ENCODE peak calls at places on chromosomes 4 and X, in four cellular contexts. One of them, this sample, is unnamed.
A peak's percentile ranks its signal among the peaks of the same experiment; 100 is the strongest.

GRCh38 chrX:151982217-151982616 is 7.7 kb upstream of the GABRE start:
- DNase-seq in endodermal cell: no peak
- DNase-seq in ovary: no peak
- DNase-seq in left lung: no peak
- DNase-seq in this sample: no peak

GRCh38 chr4:76615999-76616398 is 181.0 kb downstream of the SHROOM3 start:
- DNase-seq in endodermal cell: no peak
- DNase-seq in ovary: no peak
- DNase-seq in left lung: no peak
- DNase-seq in this sample: no peak

GRCh38 chr4:124631760-124632159 is 80.8 kb downstream of the ANKRD50 start:
- DNase-seq in endodermal cell: no peak
- DNase-seq in ovary: no peak
- DNase-seq in left lung: peak; percentile 43
- DNase-seq in this sample: no peak

GRCh38 chrX:22323541-22323940 is 50.8 kb downstream of the CBLL2 start:
- DNase-seq in endodermal cell: no peak
- DNase-seq in ovary: no peak
- DNase-seq in left lung: no peak
- DNase-seq in this sample: no peak

GRCh38 chr4:39732728-39733127 is 34.8 kb downstream of the UBE2K start:
- DNase-seq in endodermal cell: no peak
- DNase-seq in ovary: no peak
- DNase-seq in left lung: no peak
- DNase-seq in this sample: no peak

GRCh38 chrX:112662559-112663427 is 16.9 kb downstream of the LHFPL1 start:
- DNase-seq in endodermal cell: no peak
- DNase-seq in ovary: no peak
- DNase-seq in left lung: no peak
- DNase-seq in this sample: no peak

GRCh38 chr4:184039963-184040383 is 134.9 kb downstream of the STOX2 start:
- DNase-seq in endodermal cell: no peak
- DNase-seq in ovary: peak; percentile 45
- DNase-seq in left lung: no peak
- DNase-seq in this sample: no peak

GRCh38 chr4:88706574-88706973 is 8.9 kb upstream of the NAP1L5 start:
- DNase-seq in endodermal cell: peak; percentile 62
- DNase-seq in ovary: peak; percentile 36
- DNase-seq in left lung: no peak
- DNase-seq in this sample: no peak

GRCh38 chrX:15143050-15143824 is 126.6 kb downstream of the ASB9 start:
- DNase-seq in endodermal cell: peak; percentile 81
- DNase-seq in ovary: peak; percentile 35
- DNase-seq in left lung: peak; percentile 33
- DNase-seq in this sample: no peak

GRCh38 chr4:86664959-86665358 is 70.8 kb downstream of the PTPN13 start:
- DNase-seq in endodermal cell: no peak
- DNase-seq in ovary: no peak
- DNase-seq in left lung: no peak
- DNase-seq in this sample: no peak

GRCh38 chrX:2351999-2352995 is 148.5 kb downstream of the DHRSX start:
- DNase-seq in endodermal cell: peak; percentile 55
- DNase-seq in ovary: no peak
- DNase-seq in left lung: no peak
- DNase-seq in this sample: no peak

GRCh38 chr4:156293657-156294297 is 340.1 kb upstream of the CTSO start:
- DNase-seq in endodermal cell: no peak
- DNase-seq in ovary: no peak
- DNase-seq in left lung: no peak
- DNase-seq in this sample: no peak

GRCh38 chrX:75603833-75604232 is 81.0 kb upstream of the ZDHHC15 start:
- DNase-seq in endodermal cell: no peak
- DNase-seq in ovary: no peak
- DNase-seq in left lung: no peak
- DNase-seq in this sample: no peak

GRCh38 chrX:63664741-63665140 is 120.3 kb downstream of the ARHGEF9 start:
- DNase-seq in endodermal cell: no peak
- DNase-seq in ovary: no peak
- DNase-seq in left lung: no peak
- DNase-seq in this sample: no peak

GRCh38 chrX:121322159-121322558 is 274.7 kb downstream of the GLUD2 start:
- DNase-seq in endodermal cell: no peak
- DNase-seq in ovary: no peak
- DNase-seq in left lung: no peak
- DNase-seq in this sample: no peak
- TF ChIP-seq CTCF in endodermal cell: peak; percentile 52
- TF ChIP-seq CTCF in ovary: no peak
- TF ChIP-seq CTCF in left lung: no peak
- TF ChIP-seq CTCF in this sample: no peak

DNA sequence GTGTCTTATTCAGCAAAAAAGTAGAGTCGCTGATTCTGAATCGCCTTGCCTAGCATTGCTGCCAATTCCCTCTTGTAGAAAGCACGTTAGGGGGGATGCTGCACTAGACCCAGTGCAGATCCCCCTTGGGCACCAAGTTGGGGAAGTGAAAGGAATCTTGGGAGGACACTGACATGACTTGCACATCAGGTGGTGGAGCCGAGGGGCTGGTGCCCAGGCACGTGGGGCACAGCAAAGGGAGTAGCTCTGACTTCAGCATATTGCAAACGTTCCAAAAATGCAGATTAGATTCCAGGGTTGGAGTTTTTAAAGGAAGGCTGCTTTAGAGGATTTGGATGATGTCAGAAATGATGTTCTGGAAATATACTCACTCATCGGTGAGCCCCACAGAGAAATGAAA is 47.4 kb upstream of the GPM6B start:
- DNase-seq in endodermal cell: no peak
- DNase-seq in ovary: no peak
- DNase-seq in left lung: no peak
- DNase-seq in this sample: no peak
- H3K27ac ChIP-seq in endodermal cell: peak overlapping the region; percentile 83
- H3K27ac ChIP-seq in ovary: no peak overlapping the region
- H3K27ac ChIP-seq in left lung: no peak overlapping the region
- H3K27ac ChIP-seq in this sample: no peak overlapping the region

GRCh38 chrX:9530848-9531274 is 66.0 kb downstream of the TBL1X start:
- DNase-seq in endodermal cell: peak; percentile 90
- DNase-seq in ovary: peak; percentile 68
- DNase-seq in left lung: peak; percentile 57
- DNase-seq in this sample: no peak
- H3K4me3 ChIP-seq in endodermal cell: no peak overlapping the region
- H3K4me3 ChIP-seq in ovary: no peak overlapping the region
- H3K4me3 ChIP-seq in left lung: no peak overlapping the region
- H3K4me3 ChIP-seq in this sample: peak overlapping the region; percentile 6

GRCh38 chrX:13203281-13203680 is 116.6 kb downstream of the ATXN3L start:
- DNase-seq in endodermal cell: no peak
- DNase-seq in ovary: no peak
- DNase-seq in left lung: no peak
- DNase-seq in this sample: no peak

GRCh38 chrX:13197961-13198761 is 121.7 kb downstream of the ATXN3L start:
- DNase-seq in endodermal cell: peak; percentile 75
- DNase-seq in ovary: no peak
- DNase-seq in left lung: no peak
- DNase-seq in this sample: no peak

GRCh38 chrX:13198762-13199064 is 121.1 kb downstream of the ATXN3L start:
- DNase-seq in endodermal cell: no peak
- DNase-seq in ovary: no peak
- DNase-seq in left lung: no peak
- DNase-seq in this sample: no peak

GRCh38 chrX:13201605-13202219 is 118.1 kb downstream of the ATXN3L start:
- DNase-seq in endodermal cell: peak; percentile 72
- DNase-seq in ovary: no peak
- DNase-seq in left lung: no peak
- DNase-seq in this sample: no peak

DNA sequence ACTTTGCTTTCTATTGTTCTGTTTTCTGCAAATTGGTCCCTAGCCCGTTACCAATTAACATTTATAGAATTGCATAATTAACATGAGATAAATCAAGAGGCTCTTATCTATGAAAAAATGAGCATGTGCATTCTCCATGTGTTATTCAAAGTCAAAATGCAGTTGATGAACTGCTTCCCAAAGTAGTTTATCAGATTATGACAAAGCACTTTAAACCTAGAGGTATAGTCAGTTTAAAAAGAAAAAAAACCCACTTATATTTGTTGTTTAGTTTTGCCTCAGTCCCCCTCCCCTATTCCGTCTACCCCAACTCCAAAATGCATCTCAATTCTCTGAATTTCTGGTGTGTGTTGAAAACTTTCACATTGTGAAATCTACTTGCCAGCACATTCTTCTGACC is 119.5 kb downstream of the ATXN3L start:
- DNase-seq in endodermal cell: no peak
- DNase-seq in ovary: no peak
- DNase-seq in left lung: no peak
- DNase-seq in this sample: no peak
- TF ChIP-seq CTCF in endodermal cell: no peak
- TF ChIP-seq CTCF in ovary: no peak
- TF ChIP-seq CTCF in left lung: no peak
- TF ChIP-seq CTCF in this sample: no peak

GRCh38 chr4:78720994-78721677 is 55.0 kb upstream of the BMP2K start:
- DNase-seq in endodermal cell: no peak
- DNase-seq in ovary: no peak
- DNase-seq in left lung: peak; percentile 37
- DNase-seq in this sample: no peak
- H3K27ac ChIP-seq in endodermal cell: no peak overlapping the region
- H3K27ac ChIP-seq in ovary: no peak overlapping the region
- H3K27ac ChIP-seq in left lung: no peak overlapping the region
- H3K27ac ChIP-seq in this sample: peak overlapping the region; percentile 43

DNA sequence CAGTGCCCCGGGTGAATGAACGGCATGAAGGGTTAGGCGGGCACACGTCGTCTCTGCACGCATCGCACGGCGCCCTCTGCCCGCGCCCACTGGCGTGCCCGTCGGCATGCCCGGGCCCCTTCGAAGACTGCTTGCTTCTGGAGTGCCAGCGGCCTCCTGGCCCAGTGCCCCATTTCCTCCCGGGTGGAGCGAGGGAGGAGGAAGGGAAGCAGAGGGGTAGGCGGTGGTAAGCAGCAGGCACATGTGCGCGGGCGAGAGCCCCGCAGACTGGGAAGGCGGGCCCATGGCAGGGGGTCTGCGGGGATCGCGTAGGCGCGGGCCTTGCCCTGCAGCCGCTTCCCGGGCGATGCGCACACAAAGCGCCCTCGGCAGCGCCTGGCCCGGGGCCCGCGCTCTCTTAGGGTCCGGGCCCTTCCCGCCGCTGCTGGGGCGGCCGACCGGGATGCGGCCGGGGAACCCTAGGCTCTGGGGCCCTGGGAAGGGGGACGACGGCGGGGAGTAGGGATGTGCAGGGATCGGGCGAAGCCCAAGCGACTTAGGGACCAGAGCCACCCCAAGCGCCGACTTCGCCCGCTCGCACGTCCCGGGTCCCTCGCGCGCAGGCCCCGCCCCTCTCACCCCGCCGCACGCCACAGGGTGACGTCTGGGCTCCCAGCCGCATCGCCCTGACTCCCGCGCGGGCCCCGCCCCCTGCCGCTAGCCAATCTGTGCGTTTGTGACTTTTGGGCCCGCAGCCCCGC is 866 bp upstream of the EMD start:
- DNase-seq in endodermal cell: peak; percentile 73
- DNase-seq in ovary: peak; percentile 80
- DNase-seq in left lung: peak; percentile 65
- DNase-seq in this sample: no peak
- H3K4me3 ChIP-seq in endodermal cell: peak overlapping the region; percentile 65
- H3K4me3 ChIP-seq in ovary: peak overlapping the region; percentile 50
- H3K4me3 ChIP-seq in left lung: peak overlapping the region; percentile 38
- H3K4me3 ChIP-seq in this sample: peak overlapping the region; percentile 79

DNA sequence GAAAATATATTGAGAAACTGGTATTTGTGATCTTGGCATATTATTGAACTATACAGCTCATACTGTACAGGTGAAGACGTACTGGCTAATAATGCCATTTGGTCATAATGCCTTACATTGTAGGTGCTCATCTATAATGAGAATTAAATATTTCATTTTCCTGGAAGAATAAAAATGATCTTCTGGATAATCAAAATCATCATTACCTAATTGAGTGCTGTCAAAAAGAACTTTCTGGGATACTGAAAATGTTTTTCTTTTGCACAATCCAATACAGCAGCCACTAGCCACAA is 4.1 kb downstream of the RASGEF1B start:
- DNase-seq in endodermal cell: no peak
- DNase-seq in ovary: no peak
- DNase-seq in left lung: no peak
- DNase-seq in this sample: no peak
- TF ChIP-seq CTCF in endodermal cell: no peak
- TF ChIP-seq CTCF in ovary: no peak
- TF ChIP-seq CTCF in left lung: no peak
- TF ChIP-seq CTCF in this sample: no peak

DNA sequence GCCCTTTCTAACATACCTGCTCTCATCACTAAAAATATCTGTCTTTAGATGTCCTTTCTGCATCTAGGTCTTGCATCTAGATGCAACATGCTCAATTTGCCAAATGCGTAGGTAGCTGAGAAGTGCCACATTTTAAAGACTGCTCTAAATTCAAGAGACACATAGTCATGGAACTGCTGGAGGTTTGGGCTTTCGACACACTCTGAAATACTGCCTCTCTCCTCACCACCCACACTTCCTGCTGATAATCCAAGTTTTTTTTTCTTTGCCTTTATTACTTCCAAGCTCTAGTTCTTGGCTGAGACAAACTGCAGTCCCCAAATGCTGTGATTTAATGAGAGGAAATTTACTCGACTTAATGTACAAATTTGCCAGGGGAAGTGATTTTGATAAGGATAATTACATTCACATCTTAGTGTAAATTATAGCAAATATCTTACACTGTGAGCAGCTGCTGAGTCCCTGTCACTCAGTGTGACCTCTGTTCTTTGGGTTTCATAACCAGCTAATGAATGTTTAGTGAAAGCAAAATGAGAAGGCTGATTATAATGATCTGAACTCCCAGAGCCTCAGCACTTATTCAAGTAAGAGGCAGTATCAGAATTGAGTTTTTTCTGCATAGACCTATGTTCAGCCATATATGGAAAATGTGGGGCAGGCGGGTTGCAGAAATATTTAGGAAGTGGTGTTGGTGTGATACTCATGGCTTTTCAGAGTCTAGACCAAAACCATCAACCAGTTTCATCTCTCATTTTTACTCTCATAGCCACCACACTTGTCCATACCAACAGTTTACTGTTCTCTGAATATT is 31.3 kb downstream of the DRD5 start:
- DNase-seq in endodermal cell: no peak
- DNase-seq in ovary: no peak
- DNase-seq in left lung: no peak
- DNase-seq in this sample: no peak
- H3K27ac ChIP-seq in endodermal cell: no peak overlapping the region
- H3K27ac ChIP-seq in ovary: no peak overlapping the region
- H3K27ac ChIP-seq in left lung: no peak overlapping the region
- H3K27ac ChIP-seq in this sample: no peak overlapping the region

This sample was measured in esophagus squamous epithelium.